ENCODE peak calls at places on chromosomes 1 and 21, in nine cellular contexts. E is CD4-positive, CD25-positive, alpha-beta regulatory T cell; J is H1; K is ascending aorta; A is BE2C; S is adrenal gland; B is neural progenitor cell; N is mammary epithelial cell; U is cardiac muscle cell. V is an unnamed sample. For H3K27me3 and H3K4me1, the result is how much of the 10 kb centered on the place peaks cover.

GRCh38 chr1:194104247-194104844 is 917.9 kb upstream of the B3GALT2 start:
- DNase-seq in E (no peak), J (no peak), K (no peak), A (peak), S (no peak), B (no peak), N (no peak), U (peak), V (no peak)

GRCh38 chr1:173097001-173097400 is 46.3 kb upstream of the TNFSF18 start:
- DNase-seq in E (no peak), J (no peak), K (no peak), A (no peak), S (no peak), B (no peak), N (peak), U (no peak), V (no peak)

GRCh38 chr21:42570841-42571387 is 57.3 kb downstream of the SLC37A1 start:
- DNase-seq in E (no peak), J (no peak), K (no peak), A (peak), S (peak), B (peak), N (no peak), U (no peak), V (peak)

GRCh38 chr1:167492509-167492910 is 25.8 kb downstream of the CD247 start:
- DNase-seq in E (peak), J (no peak), K (no peak), A (no peak), S (no peak), B (no peak), N (no peak), U (no peak), V (no peak)

GRCh38 chr1:116476321-116476720 is 94.5 kb downstream of the CD58 start:
- DNase-seq in E (no peak), J (no peak), K (no peak), A (no peak), S (no peak), B (no peak), N (no peak), U (no peak), V (peak)

GRCh38 chr1:182588460-182589396 is at the start of gene RNASEL:
- DNase-seq in E (peak), J (peak), K (peak), A (no peak), S (peak), B (peak), N (peak), U (peak), V (peak)

GRCh38 chr1:236489710-236490377 is 33.9 kb upstream of the LGALS8 start:
- DNase-seq in E (no peak), J (no peak), K (no peak), A (no peak), S (peak), B (peak), N (peak), U (peak), V (peak)

GRCh38 chr1:52032124-52032784 is 1.4 kb downstream of the KTI12 start:
- DNase-seq in E (no peak), J (no peak), K (no peak), A (no peak), S (no peak), B (no peak), N (peak), U (no peak), V (peak)

GRCh38 chr21:37675202-37675801 is 241.0 kb downstream of the KCNJ6 start:
- DNase-seq in E (peak), J (peak), K (no peak), A (peak), S (peak), B (peak), N (no peak), U (peak), V (peak)

GRCh38 chr1:87977145-87977544 is 648.5 kb downstream of the LMO4 start:
- DNase-seq in E (no peak), J (no peak), K (no peak), A (no peak), S (no peak), B (no peak), N (peak), U (no peak), V (no peak)

GRCh38 chr1:214993419-214993818 is 89.1 kb upstream of the KCNK2 start:
- DNase-seq in E (no peak), J (no peak), K (no peak), A (no peak), S (no peak), B (no peak), N (no peak), U (no peak), V (no peak)

GRCh38 chr1:20008391-20008841 is 29.0 kb upstream of the PLA2G2A start:
- DNase-seq in E (no peak), J (no peak), K (no peak), A (no peak), S (no peak), B (no peak), N (peak), U (no peak), V (no peak)

GRCh38 chr1:168491527-168492164 is 52.2 kb downstream of the XCL2 start:
- DNase-seq in E (no peak), J (no peak), K (no peak), A (no peak), S (no peak), B (no peak), N (no peak), U (no peak), V (no peak)

GRCh38 chr1:183719976-183720497 is 66.9 kb upstream of the APOBEC4 start:
- DNase-seq in E (no peak), J (no peak), K (no peak), A (no peak), S (no peak), B (no peak), N (no peak), U (no peak), V (no peak)

GRCh38 chr1:182113879-182114626 is 52.5 kb upstream of the ZNF648 start:
- DNase-seq in E (no peak), J (peak), K (no peak), A (no peak), S (no peak), B (peak), N (no peak), U (no peak), V (no peak)

GRCh38 chr1:236287757-236288619 is 6.2 kb upstream of the ERO1B start:
- DNase-seq in E (no peak), J (peak), K (no peak), A (peak), S (no peak), B (peak), N (no peak), U (peak), V (no peak)

GRCh38 chr1:226531360-226532093 is 17.0 kb upstream of the STUM start:
- DNase-seq in E (no peak), J (no peak), K (no peak), A (no peak), S (no peak), B (no peak), N (no peak), U (no peak), V (no peak)

GRCh38 chr21:39927304-39927886 is 60.2 kb downstream of the PCP4 start:
- DNase-seq in E (no peak), J (no peak), K (no peak), A (no peak), S (no peak), B (no peak), N (no peak), U (no peak), V (no peak)

GRCh38 chr1:113363935-113364334 is 26.4 kb upstream of the MAGI3 start:
- DNase-seq in E (no peak), J (no peak), K (no peak), A (peak), S (no peak), B (no peak), N (no peak), U (no peak), V (no peak)

GRCh38 chr1:238060046-238060445 is 169.3 kb upstream of the ZP4 start:
- DNase-seq in E (no peak), J (no peak), K (no peak), A (no peak), S (no peak), B (no peak), N (no peak), U (peak), V (no peak)

GRCh38 chr21:46079357-46080170 is 18.3 kb upstream of the COL6A2 start:
- DNase-seq in E (no peak), J (no peak), K (no peak), A (peak), S (no peak), B (no peak), N (no peak), U (no peak), V (no peak)

GRCh38 chr21:42975886-42976608 is 1.7 kb downstream of the PKNOX1 start:
- DNase-seq in E (no peak), J (no peak), K (no peak), A (no peak), S (no peak), B (no peak), N (no peak), U (no peak), V (no peak)

DNA sequence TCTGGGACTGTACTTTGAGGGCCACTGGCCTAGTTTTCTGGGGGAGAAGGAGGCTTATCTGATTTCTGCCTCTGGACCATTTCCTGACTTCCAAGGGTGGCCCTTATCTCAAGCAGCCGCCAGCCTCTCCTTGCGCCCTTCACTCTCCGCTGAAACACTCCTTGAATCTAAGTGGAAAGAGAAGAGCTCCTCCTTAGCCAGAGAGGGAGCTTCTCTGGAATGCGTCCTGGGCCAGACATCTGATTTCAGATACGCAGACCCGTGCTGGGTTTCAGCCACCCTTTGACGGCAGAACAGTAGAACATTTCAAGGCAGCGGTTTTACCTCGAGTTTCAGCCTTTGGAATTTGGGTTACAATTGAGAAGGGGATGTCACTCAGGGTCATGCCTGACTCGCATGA is 308.0 kb downstream of the CAMTA1 start:
- DNase-seq in E (no peak), J (no peak), K (no peak), A (no peak), S (no peak), B (peak), N (no peak), U (peak), V (no peak)
- H3K27me3 ChIP-seq in E (under half), J (under half), K (under half), A (under half), S (under half), B (under half), N (under half), U (under half), V (under half)

DNA sequence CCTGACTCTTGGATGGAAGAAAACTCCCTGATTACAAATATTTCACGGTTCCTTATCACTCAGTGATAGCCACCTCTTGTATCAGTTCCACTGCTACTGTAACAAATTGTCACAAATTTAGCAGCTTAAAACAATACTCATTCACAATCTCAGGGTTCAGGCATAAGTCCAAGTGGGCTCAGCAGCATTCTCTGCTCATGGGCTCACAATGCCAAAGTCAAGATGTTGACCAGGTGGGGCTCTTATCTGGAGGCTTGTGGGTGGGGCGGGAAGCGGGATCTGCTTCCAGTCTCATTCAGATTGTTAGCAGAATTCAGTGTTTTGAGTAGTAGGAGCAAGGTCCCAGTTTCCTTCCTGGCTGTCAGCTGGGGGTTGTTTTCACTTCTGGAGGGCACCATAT is 137.3 kb upstream of the FAM78B start:
- DNase-seq in E (no peak), J (no peak), K (no peak), A (peak), S (no peak), B (no peak), N (no peak), U (no peak), V (no peak)
- H3K4me1 ChIP-seq in E (under half), J (under half), K (under half), A (under half), S (under half), B (under half), N (under half), U (under half), V (under half)

GRCh38 chr1:6420594-6421042 is 899 bp upstream of the HES2 start:
- DNase-seq in E (no peak), J (no peak), K (no peak), A (no peak), S (no peak), B (peak), N (no peak), U (no peak), V (peak)
- H3K27me3 ChIP-seq in E (under half), J (half or more), K (under half), A (half or more), S (half or more), B (half or more), N (under half), U (half or more), V (half or more)

DNA sequence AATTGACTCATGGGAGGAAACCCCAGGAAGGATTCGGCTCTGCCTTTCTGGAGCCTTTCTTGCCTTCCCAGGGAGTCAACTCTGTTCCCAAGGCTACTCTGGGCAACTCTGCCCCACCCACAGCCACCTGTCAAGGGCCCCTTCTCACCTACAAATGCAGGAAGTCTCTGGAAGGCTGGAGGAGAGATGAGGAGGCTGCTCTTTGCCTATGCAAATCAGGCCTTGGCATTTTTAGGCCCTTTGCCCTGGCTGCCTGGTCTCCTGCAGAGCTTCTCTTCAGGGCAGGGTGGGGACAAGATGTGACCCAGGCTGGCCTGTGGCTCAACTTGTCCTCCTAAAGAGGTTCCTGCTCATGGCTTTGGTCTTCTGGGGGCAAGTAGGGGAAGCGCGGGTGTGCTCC is 5.4 kb downstream of the SLC6A9 start:
- DNase-seq in E (no peak), J (no peak), K (no peak), A (no peak), S (no peak), B (no peak), N (no peak), U (no peak), V (peak)
- H3K4me1 ChIP-seq in E (under half), J (under half), K (under half), A (under half), S (under half), B (under half), N (under half), U (under half), V (under half)

V was measured in small intestine.